ENCODE peak calls at places on chromosomes 4 and X, in nine cellular contexts. U is fibroblast of the conjunctiva, X is HS-5, S is NCI-H1436, L is Peyer's patch, N is SK-MEL-5, W is GM06990, C is memory B cell, T is hippocampal formation. F is an unnamed sample.

GRCh38 chrX:103629295-103630170 is 758 bp downstream of the TCEAL1 start:
- DNase-seq in T (peak), C (no peak), N (peak), U (peak), S (peak), X (no peak), L (peak), W (peak), F (no peak)

GRCh38 chr4:89301902-89302301 is 5.7 kb downstream of the GPRIN3 start:
- DNase-seq in C (no peak), T (no peak), L (no peak), W (no peak), U (no peak), X (no peak), N (no peak), S (no peak), F (no peak)

GRCh38 chr4:2451036-2451520 is 17.8 kb upstream of the RNF4 start:
- DNase-seq in X (no peak), C (no peak), N (no peak), T (no peak), S (no peak), W (no peak), U (no peak), L (no peak), F (no peak)

GRCh38 chr4:152220201-152220666 is 315.7 kb downstream of the FBXW7 start:
- DNase-seq in N (no peak), T (no peak), X (no peak), C (no peak), S (no peak), L (no peak), W (peak), U (no peak), F (no peak)

GRCh38 chr4:76754439-76754838 is 143.5 kb downstream of the SOWAHB start:
- DNase-seq in S (no peak), T (no peak), X (no peak), C (no peak), U (no peak), L (no peak), N (no peak), W (no peak), F (no peak)

GRCh38 chrX:68936608-68937007 is 107.8 kb downstream of the EFNB1 start:
- DNase-seq in X (no peak), N (no peak), C (no peak), T (no peak), W (no peak), S (no peak), L (no peak), U (peak), F (no peak)

GRCh38 chr4:156193116-156193515 is 239.4 kb upstream of the CTSO start:
- DNase-seq in S (no peak), U (no peak), T (no peak), N (no peak), L (no peak), C (no peak), X (no peak), W (no peak), F (no peak)

GRCh38 chrX:39705299-39705698 is 392.5 kb downstream of the BCOR start:
- DNase-seq in C (no peak), T (no peak), X (peak), S (no peak), N (peak), U (peak), L (no peak), W (no peak), F (no peak)

GRCh38 chr4:41976775-41977516 is 4.6 kb upstream of the DCAF4L1 start:
- DNase-seq in C (no peak), U (no peak), X (no peak), S (no peak), T (no peak), L (no peak), W (no peak), N (no peak), F (no peak)

GRCh38 chr4:153728660-153729059 is 31.2 kb downstream of the RNF175 start:
- DNase-seq in T (no peak), X (no peak), U (no peak), C (no peak), L (no peak), W (no peak), S (no peak), N (no peak), F (no peak)